ENCODE peak calls at places on chromosomes 12 and 14, in nine cellular contexts. H is WTC11; T is GM13976; S is PC-3; G is fibroblast of mammary gland; Y is cardiac fibroblast; L is RWPE2; P is GM23338; R is CD8-positive, alpha-beta T cell. D is an unnamed sample.
A peak's percentile ranks its signal among the peaks of the same experiment; 100 is the strongest.

GRCh38 chr12:3604281-3604680 is 113.3 kb downstream of the PRMT8 start:
- DNase-seq in H (no peak), T (no peak), S (no peak), G (no peak), Y (no peak), L (no peak), P (peak; percentile 37), R (no peak), D (no peak)

GRCh38 chr12:71755146-71755892 is 656 bp downstream of the RAB21 start:
- DNase-seq in H (no peak), T (peak; percentile 73), S (peak; percentile 48), G (peak; percentile 84), Y (peak; percentile 79), L (no peak), P (peak; percentile 50), R (peak; percentile 56), D (peak; percentile 68)

GRCh38 chr12:12265571-12266388 is 1.1 kb downstream of the LRP6 start:
- DNase-seq in H (no peak), T (no peak), S (peak; percentile 44), G (peak; percentile 40), Y (peak; percentile 54), L (no peak), P (no peak), R (no peak), D (peak; percentile 34)

GRCh38 chr14:76644875-76645518 is 116.3 kb upstream of the VASH1 start:
- DNase-seq in H (peak; percentile 79), T (peak; percentile 61), S (peak; percentile 50), G (peak; percentile 14), Y (peak; percentile 34), L (no peak), P (peak; percentile 84), R (no peak), D (peak; percentile 48)

GRCh38 chr12:122090759-122091535 is 12.4 kb downstream of the MLXIP start:
- DNase-seq in H (no peak), T (no peak), S (no peak), G (peak; percentile 94), Y (peak; percentile 95), L (no peak), P (no peak), R (no peak), D (no peak)

GRCh38 chr14:90714811-90715210 is 101.4 kb downstream of the TTC7B start:
- DNase-seq in H (no peak), T (no peak), S (no peak), G (peak; percentile 55), Y (peak; percentile 57), L (no peak), P (no peak), R (no peak), D (no peak)

GRCh38 chr14:72652179-72652578 is 241.7 kb downstream of the DPF3 start:
- DNase-seq in H (no peak), T (no peak), S (peak; percentile 53), G (peak; percentile 41), Y (no peak), L (no peak), P (no peak), R (no peak), D (no peak)

GRCh38 chr12:19967486-19967885 is 400.9 kb upstream of the PDE3A start:
- DNase-seq in H (no peak), T (no peak), S (peak; percentile 22), G (peak; percentile 98), Y (peak; percentile 99), L (no peak), P (no peak), R (no peak), D (no peak)

GRCh38 chr14:55297611-55298323 is 26.5 kb downstream of the FBXO34 start:
- DNase-seq in H (no peak), T (peak; percentile 42), S (peak; percentile 72), G (no peak), Y (no peak), L (no peak), P (peak; percentile 27), R (no peak), D (peak; percentile 49)

GRCh38 chr14:104886690-104887622 is 21.9 kb downstream of the CEP170B start:
- DNase-seq in H (no peak), T (no peak), S (no peak), G (no peak), Y (no peak), L (peak; percentile 69), P (no peak), R (no peak), D (no peak)

GRCh38 chr14:88791252-88791621 is 1.5 kb downstream of the EML5 start:
- DNase-seq in H (no peak), T (no peak), S (no peak), G (no peak), Y (no peak), L (no peak), P (no peak), R (no peak), D (no peak)

GRCh38 chr14:92747701-92748258 is 647 bp downstream of the LGMN start:
- DNase-seq in H (no peak), T (no peak), S (peak; percentile 35), G (no peak), Y (peak; percentile 34), L (no peak), P (peak; percentile 35), R (no peak), D (peak; percentile 41)

GRCh38 chr12:91319071-91319760 is 136.6 kb upstream of the DCN start:
- DNase-seq in H (no peak), T (no peak), S (no peak), G (no peak), Y (no peak), L (no peak), P (no peak), R (no peak), D (no peak)

GRCh38 chr12:94689002-94689645 is 38.8 kb upstream of the TMCC3 start:
- DNase-seq in H (no peak), T (peak; percentile 32), S (no peak), G (peak; percentile 74), Y (peak; percentile 74), L (no peak), P (no peak), R (no peak), D (peak; percentile 26)

DNA sequence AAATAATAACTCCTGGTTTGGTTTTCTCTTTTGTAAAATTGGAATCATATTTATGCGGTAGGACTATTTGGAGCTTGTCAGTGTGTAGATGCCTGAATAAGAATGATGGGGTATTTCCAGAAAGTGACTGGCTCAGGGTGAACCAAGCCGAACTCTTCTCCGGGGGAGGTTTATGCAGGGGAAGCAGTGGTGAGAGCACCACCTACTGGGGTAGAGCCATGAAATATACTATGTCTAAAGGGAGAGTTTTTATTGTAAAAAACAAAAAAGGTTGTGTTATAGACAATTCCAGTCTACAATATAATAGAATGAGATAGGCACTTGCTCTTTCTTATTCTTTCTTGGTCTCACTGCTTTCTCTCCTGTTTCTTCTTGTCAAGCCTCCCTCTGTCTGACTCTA is 222.9 kb upstream of the SLC16A7 start:
- DNase-seq in H (peak; percentile 44), T (no peak), S (peak; percentile 52), G (peak; percentile 44), Y (peak; percentile 23), L (no peak), P (peak; percentile 79), R (no peak), D (no peak)
- TF ChIP-seq CTCF in H (no peak), T (no peak), S (peak; percentile 69), G (peak; percentile 53), Y (peak; percentile 16), L (peak; percentile 43), P (peak; percentile 70), R (no peak), D (peak; percentile 28)

GRCh38 chr14:50308363-50308762 is 3.7 kb downstream of the L2HGDH start:
- DNase-seq in H (no peak), T (no peak), S (peak; percentile 35), G (no peak), Y (no peak), L (no peak), P (no peak), R (no peak), D (no peak)

GRCh38 chr14:50311974-50312733 is at the start of the genes DMAC2L and L2HGDH:
- DNase-seq in H (peak; percentile 94), T (peak; percentile 98), S (peak; percentile 98), G (peak; percentile 81), Y (peak; percentile 91), L (peak; percentile 93), P (peak; percentile 98), R (peak; percentile 85), D (peak; percentile 97)

GRCh38 chr14:50312734-50313054 is 570 bp downstream of the DMAC2L start:
- DNase-seq in H (no peak), T (no peak), S (no peak), G (peak; percentile 50), Y (no peak), L (no peak), P (no peak), R (no peak), D (no peak)

GRCh38 chr14:50310445-50310844 is 1.6 kb downstream of the L2HGDH start:
- DNase-seq in H (no peak), T (no peak), S (no peak), G (no peak), Y (no peak), L (no peak), P (no peak), R (no peak), D (no peak)

DNA sequence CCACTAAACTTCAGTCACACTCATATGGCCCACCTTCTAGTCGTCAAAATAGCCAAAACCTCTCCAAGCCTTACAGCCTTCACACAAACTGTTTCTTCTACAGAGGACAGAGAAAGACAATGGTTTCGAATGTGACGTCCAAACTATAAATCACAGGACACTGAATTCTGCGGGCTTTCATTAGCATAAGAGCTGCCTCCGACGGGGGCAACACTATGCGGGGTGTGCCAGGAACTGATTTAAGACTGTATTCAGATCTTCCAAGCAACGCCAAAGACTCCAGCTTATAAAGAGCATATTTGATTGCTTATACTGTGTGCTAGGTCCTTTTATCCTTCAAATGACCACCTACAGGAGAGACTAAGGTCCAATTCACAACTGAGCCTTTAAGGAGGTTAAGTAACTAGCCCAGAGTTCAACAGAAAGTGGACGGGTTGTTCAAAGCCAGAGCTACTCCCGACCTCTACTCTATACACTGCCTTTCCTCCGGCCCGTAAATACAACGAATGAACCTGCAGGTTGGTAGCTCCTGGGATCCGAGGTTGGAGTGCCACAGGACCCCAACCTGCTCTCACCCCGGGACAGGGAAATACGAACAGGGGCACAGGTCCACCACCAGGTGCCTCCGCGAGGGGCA is 574 bp downstream of the L2HGDH start:
- DNase-seq in H (no peak), T (no peak), S (peak; percentile 29), G (no peak), Y (no peak), L (no peak), P (no peak), R (no peak), D (peak; percentile 24)
- TF ChIP-seq CTCF in H (peak; percentile 47), T (peak; percentile 43), S (peak; percentile 62), G (peak; percentile 25), Y (peak; percentile 41), L (peak; percentile 83), P (peak; percentile 48), R (peak; percentile 18), D (peak; percentile 54)

DNA sequence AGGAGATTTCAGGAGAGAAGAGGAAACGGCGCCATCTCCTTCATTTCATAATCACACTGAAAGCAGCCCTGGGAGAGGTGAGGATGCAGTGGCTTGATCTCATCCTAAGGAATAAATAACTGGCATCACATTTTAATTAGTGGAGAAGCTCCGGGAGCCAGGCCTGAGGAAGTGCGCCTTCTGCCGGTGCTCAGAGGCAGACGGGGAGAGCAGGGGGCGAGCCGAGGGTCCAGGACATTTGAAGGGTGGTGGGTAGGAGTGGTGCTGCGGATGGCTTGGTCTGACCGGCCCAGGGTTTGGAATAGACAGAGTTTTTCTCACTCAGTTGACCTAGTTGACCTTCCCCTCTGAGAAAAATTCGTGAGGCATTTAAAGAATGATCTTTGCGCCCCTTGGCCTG is 265.0 kb downstream of the CACNA1C start:
- DNase-seq in H (no peak), T (no peak), S (no peak), G (no peak), Y (no peak), L (peak; percentile 40), P (peak; percentile 27), R (no peak), D (no peak)
- TF ChIP-seq CTCF in H (no peak), T (no peak), S (no peak), G (no peak), Y (no peak), L (no peak), P (peak; percentile 29), R (no peak), D (no peak)

GRCh38 chr14:96307434-96307833 is 51.4 kb downstream of the BDKRB1 start:
- DNase-seq in H (no peak), T (no peak), S (peak; percentile 61), G (no peak), Y (no peak), L (no peak), P (peak; percentile 25), R (no peak), D (no peak)
- TF ChIP-seq CTCF in H (no peak), T (no peak), S (peak; percentile 56), G (no peak), Y (no peak), L (no peak), P (peak; percentile 24), R (no peak), D (no peak)